ENCODE peak calls at places on chromosome 16, in eight cellular contexts. One of them, this sample, is unnamed.

GRCh38 chr16:50955311-50955710 is 195.8 kb downstream of the SALL1 start:
- DNase-seq in left lung: no peak
- DNase-seq in GM13977: no peak
- DNase-seq in AG10803: no peak
- DNase-seq in ovary: no peak
- DNase-seq in EL: no peak
- DNase-seq in GM12891: no peak
- DNase-seq in frontal cortex: no peak
- DNase-seq in this sample: no peak

GRCh38 chr16:53115773-53116172 is 61.0 kb downstream of the CHD9 start:
- DNase-seq in left lung: no peak
- DNase-seq in GM13977: no peak
- DNase-seq in AG10803: no peak
- DNase-seq in ovary: no peak
- DNase-seq in EL: no peak
- DNase-seq in GM12891: no peak
- DNase-seq in frontal cortex: no peak
- DNase-seq in this sample: no peak

GRCh38 chr16:67632415-67633172 is 12.3 kb upstream of the CARMIL2 start:
- DNase-seq in left lung: no peak
- DNase-seq in GM13977: no peak
- DNase-seq in AG10803: peak
- DNase-seq in ovary: peak
- DNase-seq in EL: no peak
- DNase-seq in GM12891: no peak
- DNase-seq in frontal cortex: no peak
- DNase-seq in this sample: no peak

GRCh38 chr16:1335996-1336395 is 2.6 kb downstream of the BAIAP3 start:
- DNase-seq in left lung: no peak
- DNase-seq in GM13977: no peak
- DNase-seq in AG10803: no peak
- DNase-seq in ovary: no peak
- DNase-seq in EL: no peak
- DNase-seq in GM12891: no peak
- DNase-seq in frontal cortex: no peak
- DNase-seq in this sample: no peak

GRCh38 chr16:17350212-17350611 is 120.5 kb downstream of the XYLT1 start:
- DNase-seq in left lung: no peak
- DNase-seq in GM13977: no peak
- DNase-seq in AG10803: peak
- DNase-seq in ovary: peak
- DNase-seq in EL: peak
- DNase-seq in GM12891: no peak
- DNase-seq in frontal cortex: no peak
- DNase-seq in this sample: no peak

GRCh38 chr16:87949071-87949744 is 2.0 kb upstream of the BANP start:
- DNase-seq in left lung: no peak
- DNase-seq in GM13977: no peak
- DNase-seq in AG10803: no peak
- DNase-seq in ovary: no peak
- DNase-seq in EL: no peak
- DNase-seq in GM12891: no peak
- DNase-seq in frontal cortex: no peak
- DNase-seq in this sample: no peak

GRCh38 chr16:85423631-85424030 is 189.5 kb upstream of the GSE1 start:
- DNase-seq in left lung: peak
- DNase-seq in GM13977: no peak
- DNase-seq in AG10803: no peak
- DNase-seq in ovary: peak
- DNase-seq in EL: no peak
- DNase-seq in GM12891: no peak
- DNase-seq in frontal cortex: no peak
- DNase-seq in this sample: no peak

GRCh38 chr16:81639931-81640680 is 139.0 kb upstream of the PLCG2 start:
- DNase-seq in left lung: no peak
- DNase-seq in GM13977: no peak
- DNase-seq in AG10803: no peak
- DNase-seq in ovary: no peak
- DNase-seq in EL: no peak
- DNase-seq in GM12891: no peak
- DNase-seq in frontal cortex: no peak
- DNase-seq in this sample: no peak

GRCh38 chr16:57755061-57755684 is 19.6 kb downstream of the KATNB1 start:
- DNase-seq in left lung: no peak
- DNase-seq in GM13977: no peak
- DNase-seq in AG10803: no peak
- DNase-seq in ovary: no peak
- DNase-seq in EL: no peak
- DNase-seq in GM12891: no peak
- DNase-seq in frontal cortex: no peak
- DNase-seq in this sample: no peak

GRCh38 chr16:75096730-75097129 is 19.9 kb downstream of the LDHD start:
- DNase-seq in left lung: peak
- DNase-seq in GM13977: no peak
- DNase-seq in AG10803: peak
- DNase-seq in ovary: no peak
- DNase-seq in EL: no peak
- DNase-seq in GM12891: no peak
- DNase-seq in frontal cortex: no peak
- DNase-seq in this sample: no peak

GRCh38 chr16:1163567-1164055 is 10.7 kb downstream of the CACNA1H start:
- DNase-seq in left lung: no peak
- DNase-seq in GM13977: no peak
- DNase-seq in AG10803: no peak
- DNase-seq in ovary: no peak
- DNase-seq in EL: peak
- DNase-seq in GM12891: no peak
- DNase-seq in frontal cortex: no peak
- DNase-seq in this sample: peak

GRCh38 chr16:79093554-79093967 is 507.0 kb downstream of the MAF start:
- DNase-seq in left lung: peak
- DNase-seq in GM13977: no peak
- DNase-seq in AG10803: no peak
- DNase-seq in ovary: no peak
- DNase-seq in EL: no peak
- DNase-seq in GM12891: peak
- DNase-seq in frontal cortex: no peak
- DNase-seq in this sample: no peak

GRCh38 chr16:57775661-57776469 is 26.4 kb downstream of the KIFC3 start:
- DNase-seq in left lung: no peak
- DNase-seq in GM13977: no peak
- DNase-seq in AG10803: no peak
- DNase-seq in ovary: no peak
- DNase-seq in EL: no peak
- DNase-seq in GM12891: no peak
- DNase-seq in frontal cortex: no peak
- DNase-seq in this sample: no peak

GRCh38 chr16:73048292-73049050 is 543 bp upstream of the ZFHX3 start:
- DNase-seq in left lung: peak
- DNase-seq in GM13977: no peak
- DNase-seq in AG10803: peak
- DNase-seq in ovary: peak
- DNase-seq in EL: peak
- DNase-seq in GM12891: no peak
- DNase-seq in frontal cortex: no peak
- DNase-seq in this sample: peak

GRCh38 chr16:71344315-71344905 is 14.1 kb upstream of the CALB2 start:
- DNase-seq in left lung: no peak
- DNase-seq in GM13977: no peak
- DNase-seq in AG10803: no peak
- DNase-seq in ovary: no peak
- DNase-seq in EL: no peak
- DNase-seq in GM12891: no peak
- DNase-seq in frontal cortex: no peak
- DNase-seq in this sample: no peak

GRCh38 chr16:4859190-4859899 is 12.1 kb downstream of the UBN1 start:
- DNase-seq in left lung: no peak
- DNase-seq in GM13977: no peak
- DNase-seq in AG10803: no peak
- DNase-seq in ovary: no peak
- DNase-seq in EL: no peak
- DNase-seq in GM12891: no peak
- DNase-seq in frontal cortex: no peak
- DNase-seq in this sample: peak

GRCh38 chr16:57578521-57579360 is 36.3 kb downstream of the ADGRG5 start:
- DNase-seq in left lung: no peak
- DNase-seq in GM13977: no peak
- DNase-seq in AG10803: no peak
- DNase-seq in ovary: no peak
- DNase-seq in EL: no peak
- DNase-seq in GM12891: no peak
- DNase-seq in frontal cortex: no peak
- DNase-seq in this sample: no peak

GRCh38 chr16:81889896-81890634 is 111.0 kb downstream of the PLCG2 start:
- DNase-seq in left lung: no peak
- DNase-seq in GM13977: peak
- DNase-seq in AG10803: peak
- DNase-seq in ovary: no peak
- DNase-seq in EL: peak
- DNase-seq in GM12891: peak
- DNase-seq in frontal cortex: peak
- DNase-seq in this sample: peak

GRCh38 chr16:11145821-11146211 is 110.2 kb downstream of the SOCS1 start:
- DNase-seq in left lung: no peak
- DNase-seq in GM13977: no peak
- DNase-seq in AG10803: no peak
- DNase-seq in ovary: no peak
- DNase-seq in EL: no peak
- DNase-seq in GM12891: no peak
- DNase-seq in frontal cortex: no peak
- DNase-seq in this sample: no peak

GRCh38 chr16:82061861-82062525 is 26.9 kb downstream of the HSD17B2 start:
- DNase-seq in left lung: no peak
- DNase-seq in GM13977: peak
- DNase-seq in AG10803: peak
- DNase-seq in ovary: no peak
- DNase-seq in EL: peak
- DNase-seq in GM12891: peak
- DNase-seq in frontal cortex: no peak
- DNase-seq in this sample: peak

This sample was measured in RPMI7951.